ENCODE peak calls at places on chromosomes 4 and X, in seven cellular contexts. One of them, this sample, is unnamed.

GRCh38 chr4:88533937-88534750 is 10.6 kb upstream of the PYURF start:
- DNase-seq in A673: peak
- DNase-seq in ovary: no peak
- DNase-seq in OCI-LY7: no peak
- DNase-seq in cardiac fibroblast: peak
- DNase-seq in neuronal stem cell: no peak
- DNase-seq in choroid plexus epithelial cell: peak
- DNase-seq in this sample: no peak

GRCh38 chrX:19602866-19603620 is 87.7 kb upstream of the MAP3K15 start:
- DNase-seq in A673: no peak
- DNase-seq in ovary: no peak
- DNase-seq in OCI-LY7: no peak
- DNase-seq in cardiac fibroblast: peak
- DNase-seq in neuronal stem cell: no peak
- DNase-seq in choroid plexus epithelial cell: peak
- DNase-seq in this sample: no peak

GRCh38 chrX:116272328-116272727 is 101.8 kb downstream of the AGTR2 start:
- DNase-seq in A673: peak
- DNase-seq in ovary: no peak
- DNase-seq in OCI-LY7: no peak
- DNase-seq in cardiac fibroblast: peak
- DNase-seq in neuronal stem cell: no peak
- DNase-seq in choroid plexus epithelial cell: peak
- DNase-seq in this sample: no peak

GRCh38 chr4:184896868-184897715 is 71.3 kb upstream of the ACSL1 start:
- DNase-seq in A673: no peak
- DNase-seq in ovary: no peak
- DNase-seq in OCI-LY7: no peak
- DNase-seq in cardiac fibroblast: peak
- DNase-seq in neuronal stem cell: no peak
- DNase-seq in choroid plexus epithelial cell: peak
- DNase-seq in this sample: no peak

GRCh38 chr4:88949605-88950004 is 107.4 kb downstream of the FAM13A start:
- DNase-seq in A673: no peak
- DNase-seq in ovary: no peak
- DNase-seq in OCI-LY7: no peak
- DNase-seq in cardiac fibroblast: no peak
- DNase-seq in neuronal stem cell: no peak
- DNase-seq in choroid plexus epithelial cell: no peak
- DNase-seq in this sample: no peak

GRCh38 chrX:130347336-130347735 is 7.6 kb downstream of the SLC25A14 start:
- DNase-seq in A673: no peak
- DNase-seq in ovary: no peak
- DNase-seq in OCI-LY7: no peak
- DNase-seq in cardiac fibroblast: peak
- DNase-seq in neuronal stem cell: no peak
- DNase-seq in choroid plexus epithelial cell: peak
- DNase-seq in this sample: no peak

GRCh38 chrX:37666516-37666915 is 19.1 kb upstream of the XK start:
- DNase-seq in A673: no peak
- DNase-seq in ovary: no peak
- DNase-seq in OCI-LY7: no peak
- DNase-seq in cardiac fibroblast: no peak
- DNase-seq in neuronal stem cell: no peak
- DNase-seq in choroid plexus epithelial cell: peak
- DNase-seq in this sample: no peak

GRCh38 chrX:23390979-23391378 is 56.3 kb downstream of the PTCHD1 start:
- DNase-seq in A673: no peak
- DNase-seq in ovary: no peak
- DNase-seq in OCI-LY7: no peak
- DNase-seq in cardiac fibroblast: no peak
- DNase-seq in neuronal stem cell: no peak
- DNase-seq in choroid plexus epithelial cell: no peak
- DNase-seq in this sample: no peak

GRCh38 chr4:59818656-59819055 is 1381.5 kb upstream of the ADGRL3 start:
- DNase-seq in A673: no peak
- DNase-seq in ovary: no peak
- DNase-seq in OCI-LY7: no peak
- DNase-seq in cardiac fibroblast: no peak
- DNase-seq in neuronal stem cell: no peak
- DNase-seq in choroid plexus epithelial cell: no peak
- DNase-seq in this sample: no peak

GRCh38 chr4:57190651-57191481 is 80.7 kb upstream of the IGFBP7 start:
- DNase-seq in A673: peak
- DNase-seq in ovary: no peak
- DNase-seq in OCI-LY7: peak
- DNase-seq in cardiac fibroblast: peak
- DNase-seq in neuronal stem cell: peak
- DNase-seq in choroid plexus epithelial cell: peak
- DNase-seq in this sample: peak

GRCh38 chrX:42771836-42772335 is 6.1 kb downstream of the PPP1R2C start:
- DNase-seq in A673: no peak
- DNase-seq in ovary: no peak
- DNase-seq in OCI-LY7: no peak
- DNase-seq in cardiac fibroblast: no peak
- DNase-seq in neuronal stem cell: no peak
- DNase-seq in choroid plexus epithelial cell: no peak
- DNase-seq in this sample: no peak

GRCh38 chrX:1452497-1453389 is at the start of gene ASMTL:
- DNase-seq in A673: peak
- DNase-seq in ovary: peak
- DNase-seq in OCI-LY7: peak
- DNase-seq in cardiac fibroblast: peak
- DNase-seq in neuronal stem cell: peak
- DNase-seq in choroid plexus epithelial cell: peak
- DNase-seq in this sample: peak

GRCh38 chrX:143121471-143121870 is 95.7 kb downstream of the SPANXN4 start:
- DNase-seq in A673: no peak
- DNase-seq in ovary: no peak
- DNase-seq in OCI-LY7: no peak
- DNase-seq in cardiac fibroblast: no peak
- DNase-seq in neuronal stem cell: no peak
- DNase-seq in choroid plexus epithelial cell: no peak
- DNase-seq in this sample: no peak

GRCh38 chr4:175929441-175929840 is 117.4 kb upstream of the GPM6A start:
- DNase-seq in A673: no peak
- DNase-seq in ovary: no peak
- DNase-seq in OCI-LY7: no peak
- DNase-seq in cardiac fibroblast: no peak
- DNase-seq in neuronal stem cell: no peak
- DNase-seq in choroid plexus epithelial cell: no peak
- DNase-seq in this sample: no peak

GRCh38 chr4:107541511-107541910 is 178.5 kb downstream of the PAPSS1 start:
- DNase-seq in A673: no peak
- DNase-seq in ovary: no peak
- DNase-seq in OCI-LY7: no peak
- DNase-seq in cardiac fibroblast: no peak
- DNase-seq in neuronal stem cell: no peak
- DNase-seq in choroid plexus epithelial cell: no peak
- DNase-seq in this sample: no peak

GRCh38 chrX:1086444-1087409 is 125.7 kb downstream of the CRLF2 start:
- DNase-seq in A673: no peak
- DNase-seq in ovary: no peak
- DNase-seq in OCI-LY7: no peak
- DNase-seq in cardiac fibroblast: peak
- DNase-seq in neuronal stem cell: no peak
- DNase-seq in choroid plexus epithelial cell: peak
- DNase-seq in this sample: no peak

GRCh38 chrX:122094611-122095010 is 1047.2 kb downstream of the GLUD2 start:
- DNase-seq in A673: no peak
- DNase-seq in ovary: no peak
- DNase-seq in OCI-LY7: no peak
- DNase-seq in cardiac fibroblast: peak
- DNase-seq in neuronal stem cell: no peak
- DNase-seq in choroid plexus epithelial cell: peak
- DNase-seq in this sample: no peak

GRCh38 chrX:17553451-17553850 is 178.5 kb downstream of the NHS start:
- DNase-seq in A673: no peak
- DNase-seq in ovary: no peak
- DNase-seq in OCI-LY7: no peak
- DNase-seq in cardiac fibroblast: peak
- DNase-seq in neuronal stem cell: no peak
- DNase-seq in choroid plexus epithelial cell: peak
- DNase-seq in this sample: no peak

GRCh38 chr4:23861897-23862296 is 27.9 kb downstream of the PPARGC1A start:
- DNase-seq in A673: no peak
- DNase-seq in ovary: no peak
- DNase-seq in OCI-LY7: no peak
- DNase-seq in cardiac fibroblast: no peak
- DNase-seq in neuronal stem cell: no peak
- DNase-seq in choroid plexus epithelial cell: no peak
- DNase-seq in this sample: no peak

GRCh38 chr4:120066182-120066524 is 495 bp downstream of the MAD2L1 start:
- DNase-seq in A673: no peak
- DNase-seq in ovary: no peak
- DNase-seq in OCI-LY7: peak
- DNase-seq in cardiac fibroblast: no peak
- DNase-seq in neuronal stem cell: no peak
- DNase-seq in choroid plexus epithelial cell: no peak
- DNase-seq in this sample: peak

GRCh38 chr4:59571805-59572430 is 1628.2 kb upstream of the ADGRL3 start:
- DNase-seq in A673: no peak
- DNase-seq in ovary: no peak
- DNase-seq in OCI-LY7: no peak
- DNase-seq in cardiac fibroblast: no peak
- DNase-seq in neuronal stem cell: no peak
- DNase-seq in choroid plexus epithelial cell: peak
- DNase-seq in this sample: no peak

GRCh38 chr4:105558277-105558676 is 5.9 kb downstream of the ARHGEF38 start:
- DNase-seq in A673: no peak
- DNase-seq in ovary: no peak
- DNase-seq in OCI-LY7: no peak
- DNase-seq in cardiac fibroblast: no peak
- DNase-seq in neuronal stem cell: no peak
- DNase-seq in choroid plexus epithelial cell: no peak
- DNase-seq in this sample: no peak

GRCh38 chrX:139194571-139195280 is 335.8 kb upstream of the F9 start:
- DNase-seq in A673: no peak
- DNase-seq in ovary: peak
- DNase-seq in OCI-LY7: no peak
- DNase-seq in cardiac fibroblast: no peak
- DNase-seq in neuronal stem cell: no peak
- DNase-seq in choroid plexus epithelial cell: no peak
- DNase-seq in this sample: no peak
- H3K4me3 ChIP-seq in A673: no peak
- H3K4me3 ChIP-seq in ovary: no peak
- H3K4me3 ChIP-seq in OCI-LY7: no peak
- H3K4me3 ChIP-seq in cardiac fibroblast: no peak
- H3K4me3 ChIP-seq in neuronal stem cell: peak
- H3K4me3 ChIP-seq in choroid plexus epithelial cell: no peak
- H3K4me3 ChIP-seq in this sample: no peak

DNA sequence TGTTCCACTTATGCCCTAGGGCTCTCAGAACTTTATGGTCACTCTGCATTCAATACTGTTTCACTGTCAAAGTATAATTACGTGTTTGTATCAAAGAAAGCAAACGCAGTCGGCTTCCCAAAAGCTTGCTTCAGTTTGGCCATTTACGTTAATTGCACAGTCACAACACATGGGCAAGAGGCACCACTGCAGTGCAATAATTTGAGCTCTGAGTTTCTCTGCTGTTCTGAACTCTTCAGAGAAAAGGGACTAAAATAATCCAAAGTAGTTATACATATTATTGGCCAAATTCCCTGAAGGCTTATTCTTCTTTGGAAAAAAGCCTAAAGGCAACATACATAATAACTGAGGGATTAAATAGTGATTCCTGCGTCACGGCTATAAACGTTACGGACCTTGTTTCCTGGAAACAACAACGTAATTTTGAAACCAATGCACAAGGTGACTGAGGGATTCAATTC is 51.3 kb downstream of the RNF150 start:
- DNase-seq in A673: peak
- DNase-seq in ovary: no peak
- DNase-seq in OCI-LY7: no peak
- DNase-seq in cardiac fibroblast: no peak
- DNase-seq in neuronal stem cell: no peak
- DNase-seq in choroid plexus epithelial cell: no peak
- DNase-seq in this sample: no peak
- H3K4me3 ChIP-seq in A673: no peak
- H3K4me3 ChIP-seq in ovary: no peak
- H3K4me3 ChIP-seq in OCI-LY7: no peak
- H3K4me3 ChIP-seq in cardiac fibroblast: no peak
- H3K4me3 ChIP-seq in neuronal stem cell: no peak
- H3K4me3 ChIP-seq in choroid plexus epithelial cell: no peak
- H3K4me3 ChIP-seq in this sample: no peak

GRCh38 chrX:154063234-154063633 is 34.3 kb downstream of the MECP2 start:
- DNase-seq in A673: no peak
- DNase-seq in ovary: no peak
- DNase-seq in OCI-LY7: no peak
- DNase-seq in cardiac fibroblast: no peak
- DNase-seq in neuronal stem cell: no peak
- DNase-seq in choroid plexus epithelial cell: no peak
- DNase-seq in this sample: no peak

GRCh38 chrX:154059729-154060245 is 37.7 kb downstream of the MECP2 start:
- DNase-seq in A673: no peak
- DNase-seq in ovary: no peak
- DNase-seq in OCI-LY7: no peak
- DNase-seq in cardiac fibroblast: no peak
- DNase-seq in neuronal stem cell: no peak
- DNase-seq in choroid plexus epithelial cell: no peak
- DNase-seq in this sample: no peak

GRCh38 chrX:154064637-154065435 is 32.7 kb downstream of the MECP2 start:
- DNase-seq in A673: no peak
- DNase-seq in ovary: no peak
- DNase-seq in OCI-LY7: peak
- DNase-seq in cardiac fibroblast: no peak
- DNase-seq in neuronal stem cell: no peak
- DNase-seq in choroid plexus epithelial cell: no peak
- DNase-seq in this sample: no peak

GRCh38 chrX:154059231-154059630 is 38.3 kb downstream of the MECP2 start:
- DNase-seq in A673: no peak
- DNase-seq in ovary: no peak
- DNase-seq in OCI-LY7: no peak
- DNase-seq in cardiac fibroblast: no peak
- DNase-seq in neuronal stem cell: no peak
- DNase-seq in choroid plexus epithelial cell: peak
- DNase-seq in this sample: no peak

GRCh38 chrX:154061801-154062200 is 35.7 kb downstream of the MECP2 start:
- DNase-seq in A673: no peak
- DNase-seq in ovary: no peak
- DNase-seq in OCI-LY7: no peak
- DNase-seq in cardiac fibroblast: no peak
- DNase-seq in neuronal stem cell: no peak
- DNase-seq in choroid plexus epithelial cell: no peak
- DNase-seq in this sample: no peak
- H3K4me3 ChIP-seq in A673: no peak
- H3K4me3 ChIP-seq in ovary: no peak
- H3K4me3 ChIP-seq in OCI-LY7: no peak
- H3K4me3 ChIP-seq in cardiac fibroblast: no peak
- H3K4me3 ChIP-seq in neuronal stem cell: no peak
- H3K4me3 ChIP-seq in choroid plexus epithelial cell: no peak
- H3K4me3 ChIP-seq in this sample: no peak

GRCh38 chrX:99353412-99353811 is 1056.7 kb downstream of the PCDH19 start:
- DNase-seq in A673: no peak
- DNase-seq in ovary: no peak
- DNase-seq in OCI-LY7: no peak
- DNase-seq in cardiac fibroblast: no peak
- DNase-seq in neuronal stem cell: no peak
- DNase-seq in choroid plexus epithelial cell: no peak
- DNase-seq in this sample: no peak

GRCh38 chrX:99348256-99348655 is 1061.8 kb downstream of the PCDH19 start:
- DNase-seq in A673: no peak
- DNase-seq in ovary: no peak
- DNase-seq in OCI-LY7: no peak
- DNase-seq in cardiac fibroblast: no peak
- DNase-seq in neuronal stem cell: no peak
- DNase-seq in choroid plexus epithelial cell: no peak
- DNase-seq in this sample: no peak
- H3K4me3 ChIP-seq in A673: no peak
- H3K4me3 ChIP-seq in ovary: no peak
- H3K4me3 ChIP-seq in OCI-LY7: no peak
- H3K4me3 ChIP-seq in cardiac fibroblast: no peak
- H3K4me3 ChIP-seq in neuronal stem cell: no peak
- H3K4me3 ChIP-seq in choroid plexus epithelial cell: no peak
- H3K4me3 ChIP-seq in this sample: no peak

This sample was measured in Jurkat, Clone E6-1.